ENCODE peak calls at places on chromosomes 16 and 17, in five cellular contexts. B is PC-3, P is PC-9, E is GM23248, M is MM.1S. D is an unnamed sample.

GRCh38 chr17:66123163-66123562 is 68.8 kb downstream of the CEP112 start:
- DNase-seq in P (no peak), M (no peak), E (peak; percentile 39), B (peak; percentile 52), D (no peak)

GRCh38 chr17:10435096-10435495 is 13.3 kb upstream of the MYH8 start:
- DNase-seq in B (no peak), E (peak; percentile 12), P (no peak), M (no peak), D (no peak)

GRCh38 chr17:31449746-31450145 is 58.3 kb downstream of the RAB11FIP4 start:
- DNase-seq in B (no peak), M (no peak), P (no peak), E (no peak), D (no peak)

GRCh38 chr17:77863814-77864161 is 94.7 kb upstream of the TNRC6C start:
- DNase-seq in E (peak; percentile 28), B (no peak), P (no peak), M (peak; percentile 76), D (no peak)

GRCh38 chr16:84518804-84519341 is 14.4 kb upstream of the MEAK7 start:
- DNase-seq in M (no peak), P (no peak), B (no peak), E (no peak), D (no peak)

GRCh38 chr17:61594294-61594825 is 3.3 kb upstream of the NACA2 start:
- DNase-seq in M (no peak), E (peak; percentile 20), B (peak; percentile 32), P (no peak), D (no peak)

GRCh38 chr17:74704536-74704935 is 8.2 kb downstream of the CD300LF start:
- DNase-seq in E (no peak), B (no peak), P (no peak), M (no peak), D (no peak)

GRCh38 chr16:3525951-3526350 is 25.1 kb downstream of the CLUAP1 start:
- DNase-seq in M (no peak), P (no peak), B (no peak), E (no peak), D (no peak)

GRCh38 chr16:85326794-85327181 is 214.5 kb upstream of the CIBAR2 start:
- DNase-seq in E (no peak), B (no peak), M (no peak), P (no peak), D (no peak)

GRCh38 chr16:52997922-52998321 is 54.8 kb downstream of the CHD9NB start:
- DNase-seq in M (no peak), P (no peak), B (no peak), E (no peak), D (no peak)
- H3K4me2 ChIP-seq in M (no peak overlapping the region), P (no peak overlapping the region), B (no peak overlapping the region), E (no peak overlapping the region), D (no peak overlapping the region)

GRCh38 chr17:76586741-76587487 is 1.3 kb upstream of the ST6GALNAC2 start:
- DNase-seq in E (no peak), P (no peak), B (no peak), M (no peak), D (no peak)

GRCh38 chr17:76585048-76585648 is 512 bp downstream of the ST6GALNAC2 start:
- DNase-seq in M (no peak), B (no peak), P (no peak), E (peak; percentile 51), D (no peak)

GRCh38 chr17:76588182-76588581 is 2.5 kb upstream of the ST6GALNAC2 start:
- DNase-seq in E (no peak), B (no peak), P (no peak), M (no peak), D (no peak)

GRCh38 chr17:76584427-76585047 is 1.1 kb downstream of the ST6GALNAC2 start:
- DNase-seq in P (peak; percentile 27), M (no peak), B (no peak), E (no peak), D (no peak)

GRCh38 chr17:76585649-76586593 is at the start of gene ST6GALNAC2:
- DNase-seq in P (peak; percentile 94), E (peak; percentile 69), B (peak; percentile 84), M (no peak), D (no peak)
- TF ChIP-seq EZH2 in P (no peak), E (no peak), B (no peak), M (peak; percentile 78), D (no peak)

GRCh38 chr16:87739801-87740200 is 26.0 kb downstream of the KLHDC4 start:
- DNase-seq in B (no peak), M (no peak), P (no peak), E (peak; percentile 36), D (no peak)

GRCh38 chr16:87734644-87735043 is 31.1 kb downstream of the KLHDC4 start:
- DNase-seq in B (no peak), E (no peak), P (no peak), M (no peak), D (no peak)

GRCh38 chr16:87733190-87733589 is 32.6 kb downstream of the KLHDC4 start:
- DNase-seq in B (no peak), P (no peak), M (peak; percentile 82), E (no peak), D (no peak)

GRCh38 chr16:87735270-87736002 is 30.4 kb downstream of the KLHDC4 start:
- DNase-seq in M (no peak), B (no peak), E (no peak), P (no peak), D (no peak)

DNA sequence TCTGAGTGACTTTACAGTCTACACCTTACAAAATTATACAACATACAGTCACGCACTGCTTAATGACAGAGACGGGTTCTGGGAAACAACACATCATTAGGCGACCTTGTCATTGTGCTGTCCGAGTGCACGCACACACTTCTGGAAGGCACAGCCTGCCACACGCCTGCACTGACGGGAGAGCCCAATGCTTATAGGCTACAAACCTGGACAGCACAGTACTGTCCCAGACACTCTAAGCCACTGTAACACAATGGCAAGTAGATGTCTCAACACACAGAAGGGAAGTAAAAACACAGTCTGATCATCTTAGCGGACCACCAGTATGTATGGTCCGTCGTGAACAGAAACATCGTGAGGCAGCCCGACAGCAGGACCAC is 29.8 kb downstream of the KLHDC4 start:
- DNase-seq in M (no peak), P (no peak), B (no peak), E (no peak), D (no peak)
- H4K20me1 ChIP-seq in M (no peaks in the 10 kb centered on the region), P (peaks cover 26% of the 10 kb centered on the region), B (no peaks in the 10 kb centered on the region), E (no peaks in the 10 kb centered on the region), D (peaks cover 41% of the 10 kb centered on the region)

DNA sequence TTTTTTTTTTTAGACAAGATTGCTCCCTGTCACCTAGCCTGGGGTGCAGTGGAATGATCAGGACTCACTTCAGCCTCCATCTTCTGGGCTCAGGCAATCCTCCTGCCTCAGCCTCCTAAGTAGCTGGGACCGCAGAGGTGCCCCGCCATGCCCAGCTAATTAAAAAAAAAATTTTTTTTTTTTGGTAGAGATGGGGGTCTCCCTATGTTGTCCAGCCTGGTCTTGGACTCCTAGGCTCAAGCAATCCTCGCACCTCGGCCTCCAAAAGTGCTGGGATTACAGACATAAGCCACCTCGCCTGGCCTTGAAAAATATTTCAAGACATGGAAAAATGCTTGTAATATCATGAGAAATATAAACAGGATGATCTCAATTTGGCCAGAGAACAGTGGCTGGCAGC is 42.9 kb downstream of the HAPSTR1 start:
- DNase-seq in E (no peak), M (no peak), P (no peak), B (no peak), D (no peak)
- H3K4me2 ChIP-seq in E (no peak overlapping the region), M (no peak overlapping the region), P (no peak overlapping the region), B (no peak overlapping the region), D (no peak overlapping the region)

D was measured in DND-41.